ENCODE peak calls at places on chromosomes 16 and 17, in ten cellular contexts. E is heart left ventricle, O is fibroblast of lung, S is endothelial cell, K is stomach, Q is BE2C, X is lower lobe of right lung, A is tibial nerve, J is bronchial epithelial cell, T is lower leg skin. B is an unnamed sample.

GRCh38 chr17:49498037-49498615 is 3.0 kb downstream of the NGFR start:
- DNase-seq in J (no peak), S (peak; percentile 33), E (no peak), T (no peak), Q (no peak), A (no peak), K (no peak), X (no peak), O (no peak), B (no peak)

GRCh38 chr16:19175492-19176262 is 7.6 kb downstream of the SYT17 start:
- DNase-seq in O (peak; percentile 39), E (no peak), J (no peak), S (no peak), T (no peak), X (no peak), A (no peak), Q (no peak), K (no peak), B (no peak)

GRCh38 chr17:76497979-76498885 is 3.0 kb downstream of the RHBDF2 start:
- DNase-seq in A (peak; percentile 45), O (peak; percentile 74), S (peak; percentile 67), Q (peak; percentile 97), J (peak; percentile 83), T (peak; percentile 52), E (peak; percentile 93), X (peak; percentile 74), K (peak; percentile 81), B (no peak)

GRCh38 chr16:8510160-8510559 is 80.2 kb downstream of the TMEM114 start:
- DNase-seq in K (no peak), J (no peak), S (no peak), X (no peak), Q (no peak), E (no peak), A (no peak), T (no peak), O (no peak), B (no peak)

GRCh38 chr16:54282202-54282922 is 4.2 kb downstream of the IRX3 start:
- DNase-seq in X (peak; percentile 78), E (peak; percentile 67), S (peak; percentile 80), O (no peak), K (peak; percentile 71), Q (peak; percentile 51), T (no peak), A (no peak), J (no peak), B (peak; percentile 65)

GRCh38 chr17:47732399-47733046 is 513 bp upstream of the TBX21 start:
- DNase-seq in A (no peak), T (no peak), S (no peak), X (no peak), Q (no peak), O (no peak), K (no peak), J (no peak), E (no peak), B (no peak)

GRCh38 chr17:42852351-42852750 is 1.4 kb downstream of the AOC3 start:
- DNase-seq in X (no peak), O (no peak), J (no peak), Q (no peak), A (no peak), T (no peak), S (no peak), K (no peak), E (no peak), B (no peak)

GRCh38 chr16:84763164-84763563 is 56.6 kb upstream of the CRISPLD2 start:
- DNase-seq in X (no peak), J (no peak), K (no peak), O (no peak), A (no peak), E (no peak), Q (no peak), S (no peak), T (no peak), B (no peak)

GRCh38 chr17:17524091-17524490 is 27.9 kb upstream of the RASD1 start:
- DNase-seq in X (no peak), Q (no peak), T (no peak), K (no peak), J (no peak), O (no peak), S (no peak), E (no peak), A (no peak), B (no peak)

GRCh38 chr17:17516315-17516930 is 20.2 kb upstream of the RASD1 start:
- DNase-seq in A (no peak), E (no peak), J (no peak), K (no peak), O (no peak), S (no peak), X (no peak), Q (no peak), T (no peak), B (no peak)

GRCh38 chr16:13471478-13471877 is 448.5 kb upstream of the ERCC4 start:
- DNase-seq in E (no peak), X (no peak), A (no peak), Q (no peak), T (no peak), O (no peak), K (no peak), J (no peak), S (no peak), B (no peak)

DNA sequence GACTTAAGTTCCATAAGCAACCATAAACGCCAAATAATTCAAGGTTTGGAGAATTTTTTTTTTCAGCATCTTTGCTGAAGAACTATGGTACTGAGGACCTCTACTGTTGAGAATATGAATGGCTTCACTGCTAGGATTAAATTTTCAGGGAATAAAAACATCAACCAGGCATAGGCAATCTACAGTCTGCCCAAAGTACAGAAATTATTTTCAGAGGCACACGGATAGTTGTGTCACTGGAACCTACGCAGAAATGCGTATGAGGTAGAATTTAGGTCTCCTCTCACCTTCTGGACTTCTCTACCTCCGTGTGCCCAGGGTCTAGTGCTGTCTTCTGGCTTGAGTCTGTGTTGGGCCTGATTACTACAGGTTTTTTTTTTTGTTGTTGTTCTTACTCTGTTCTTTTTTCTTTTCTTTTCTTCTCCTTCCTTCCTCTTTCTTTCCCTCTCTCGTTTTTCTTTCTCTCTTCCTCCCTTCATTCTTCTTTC is 39.7 kb downstream of the NACA2 start:
- DNase-seq in E (no peak), S (no peak), K (no peak), J (peak; percentile 37), T (no peak), O (peak; percentile 79), Q (no peak), A (no peak), X (no peak), B (no peak)
- TF ChIP-seq CTCF in E (peak; percentile 73), S (peak; percentile 70), K (no peak), J (peak; percentile 38), T (no peak), O (peak; percentile 61), Q (peak; percentile 77), A (peak; percentile 49), X (peak; percentile 63), B (peak; percentile 78)

DNA sequence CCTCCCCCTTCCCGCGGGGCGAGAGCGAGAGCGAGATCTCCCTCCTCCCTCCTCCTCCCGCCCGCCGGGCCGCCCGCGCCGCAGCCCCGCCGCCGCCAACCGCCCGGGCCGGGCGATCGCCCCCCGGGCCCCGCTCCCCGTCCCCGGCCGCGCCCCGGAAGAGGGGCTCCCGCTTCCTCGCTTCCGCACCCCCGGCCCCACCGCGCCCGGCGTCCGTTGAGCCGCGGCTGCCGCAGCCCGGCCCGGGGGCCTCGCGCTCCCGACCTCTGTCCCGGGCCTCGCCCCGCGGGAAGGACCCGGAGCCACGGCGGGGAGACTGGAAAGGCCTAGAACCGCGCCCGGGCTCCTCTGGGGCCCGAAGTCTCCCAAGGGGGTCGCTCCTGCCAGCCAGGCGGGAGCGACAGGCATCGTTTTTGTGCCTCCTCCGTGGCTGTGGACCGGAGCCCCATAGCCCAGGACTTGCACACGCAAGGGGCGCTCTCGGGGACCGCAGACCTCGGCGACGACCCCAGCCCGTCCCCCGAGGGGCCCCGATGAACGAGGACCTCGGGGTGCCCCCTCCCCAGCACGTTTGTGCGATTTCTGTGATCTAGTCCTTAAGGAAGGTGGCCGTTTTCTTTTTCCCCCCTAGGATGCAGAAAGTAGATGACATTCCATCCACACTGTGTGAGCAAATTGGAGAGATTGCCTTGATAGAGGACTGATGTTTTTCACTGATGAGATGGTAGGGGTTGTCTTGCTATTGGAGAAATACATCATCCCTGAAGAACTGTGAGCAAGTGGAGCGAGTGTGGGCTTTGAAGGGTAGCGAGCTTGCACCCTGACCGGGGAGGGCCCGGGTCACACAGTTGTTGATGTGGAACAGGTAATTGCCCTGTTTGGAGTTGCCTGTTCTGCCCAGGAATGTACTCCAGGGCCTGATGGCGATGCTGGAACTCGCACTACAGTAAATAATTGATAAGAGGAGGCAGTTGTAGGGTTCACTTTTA is 610 bp downstream of the BANP start:
- DNase-seq in X (peak; percentile 61), T (no peak), J (no peak), K (no peak), Q (no peak), S (no peak), A (no peak), O (peak; percentile 18), E (peak; percentile 56), B (peak; percentile 24)
- TF ChIP-seq CTCF in X (no peak), T (no peak), J (no peak), K (no peak), Q (no peak), S (no peak), A (no peak), O (no peak), E (peak; percentile 20), B (peak; percentile 36)

GRCh38 chr17:28988475-28988874 is 17.4 kb downstream of the SEZ6 start:
- DNase-seq in S (no peak), J (no peak), K (no peak), A (no peak), O (no peak), T (no peak), Q (no peak), X (no peak), E (no peak), B (no peak)

GRCh38 chr17:28986714-28987367 is 19.0 kb downstream of the SEZ6 start:
- DNase-seq in O (no peak), T (no peak), K (no peak), A (no peak), E (no peak), X (no peak), Q (no peak), J (no peak), S (no peak), B (no peak)

GRCh38 chr17:28985950-28986713 is 19.7 kb downstream of the SEZ6 start:
- DNase-seq in O (no peak), E (no peak), Q (no peak), X (no peak), S (no peak), T (no peak), A (no peak), J (no peak), K (no peak), B (no peak)

GRCh38 chr17:28991779-28992178 is 14.1 kb downstream of the SEZ6 start:
- DNase-seq in T (no peak), O (no peak), A (no peak), K (no peak), X (no peak), Q (no peak), E (no peak), S (no peak), J (no peak), B (no peak)

GRCh38 chr17:28989028-28989427 is 16.8 kb downstream of the SEZ6 start:
- DNase-seq in S (no peak), K (no peak), E (no peak), O (no peak), J (no peak), X (no peak), Q (no peak), T (no peak), A (no peak), B (no peak)
- TF ChIP-seq CTCF in S (no peak), K (no peak), E (no peak), O (no peak), J (no peak), X (no peak), Q (no peak), T (no peak), A (no peak), B (no peak)

GRCh38 chr16:67339453-67339852 is 12.8 kb downstream of the LRRC36 start:
- DNase-seq in T (no peak), A (no peak), X (no peak), J (peak; percentile 28), K (no peak), O (peak; percentile 61), E (no peak), Q (no peak), S (no peak), B (no peak)
- TF ChIP-seq CTCF in T (no peak), A (peak; percentile 17), X (no peak), J (no peak), K (no peak), O (peak; percentile 39), E (no peak), Q (peak; percentile 31), S (no peak), B (peak; percentile 31)

B was measured in DND-41.